ENCODE peak calls at places on chromosome 15, in nine cellular contexts. One of them, this sample, is unnamed.

GRCh38 chr15:74767167-74768098 is 14.4 kb upstream of the CSK start:
- DNase-seq in mammary epithelial cell: no peak
- DNase-seq in cardiac septum: no peak
- DNase-seq in ascending aorta: no peak
- DNase-seq in effector memory CD8-positive, alpha-beta T cell: no peak
- DNase-seq in kidney: no peak
- DNase-seq in mesenchymal stem cell: no peak
- DNase-seq in neural crest cell: no peak
- DNase-seq in PC-9: no peak
- DNase-seq in this sample: no peak

GRCh38 chr15:91929509-91929908 is 76.0 kb downstream of the SLCO3A1 start:
- DNase-seq in mammary epithelial cell: no peak
- DNase-seq in cardiac septum: no peak
- DNase-seq in ascending aorta: no peak
- DNase-seq in effector memory CD8-positive, alpha-beta T cell: no peak
- DNase-seq in kidney: no peak
- DNase-seq in mesenchymal stem cell: no peak
- DNase-seq in neural crest cell: no peak
- DNase-seq in PC-9: no peak
- DNase-seq in this sample: no peak

GRCh38 chr15:89908226-89908625 is 4.5 kb downstream of the ARPIN start:
- DNase-seq in mammary epithelial cell: no peak
- DNase-seq in cardiac septum: no peak
- DNase-seq in ascending aorta: no peak
- DNase-seq in effector memory CD8-positive, alpha-beta T cell: no peak
- DNase-seq in kidney: no peak
- DNase-seq in mesenchymal stem cell: no peak
- DNase-seq in neural crest cell: no peak
- DNase-seq in PC-9: no peak
- DNase-seq in this sample: peak

GRCh38 chr15:34581043-34581365 is 2.4 kb downstream of the GOLGA8B start:
- DNase-seq in mammary epithelial cell: no peak
- DNase-seq in cardiac septum: no peak
- DNase-seq in ascending aorta: no peak
- DNase-seq in effector memory CD8-positive, alpha-beta T cell: no peak
- DNase-seq in kidney: no peak
- DNase-seq in mesenchymal stem cell: no peak
- DNase-seq in neural crest cell: no peak
- DNase-seq in PC-9: no peak
- DNase-seq in this sample: no peak

GRCh38 chr15:58200739-58201138 is 62.6 kb downstream of the AQP9 start:
- DNase-seq in mammary epithelial cell: no peak
- DNase-seq in cardiac septum: no peak
- DNase-seq in ascending aorta: no peak
- DNase-seq in effector memory CD8-positive, alpha-beta T cell: no peak
- DNase-seq in kidney: no peak
- DNase-seq in mesenchymal stem cell: no peak
- DNase-seq in neural crest cell: no peak
- DNase-seq in PC-9: no peak
- DNase-seq in this sample: no peak

GRCh38 chr15:58040117-58040516 is 25.4 kb downstream of the ALDH1A2 start:
- DNase-seq in mammary epithelial cell: peak
- DNase-seq in cardiac septum: no peak
- DNase-seq in ascending aorta: no peak
- DNase-seq in effector memory CD8-positive, alpha-beta T cell: no peak
- DNase-seq in kidney: no peak
- DNase-seq in mesenchymal stem cell: no peak
- DNase-seq in neural crest cell: no peak
- DNase-seq in PC-9: no peak
- DNase-seq in this sample: no peak

GRCh38 chr15:52527898-52528464 is 699 bp downstream of the MYO5A start:
- DNase-seq in mammary epithelial cell: peak
- DNase-seq in cardiac septum: no peak
- DNase-seq in ascending aorta: no peak
- DNase-seq in effector memory CD8-positive, alpha-beta T cell: peak
- DNase-seq in kidney: no peak
- DNase-seq in mesenchymal stem cell: peak
- DNase-seq in neural crest cell: no peak
- DNase-seq in PC-9: peak
- DNase-seq in this sample: no peak

GRCh38 chr15:70669966-70670658 is 93.2 kb downstream of the UACA start:
- DNase-seq in mammary epithelial cell: no peak
- DNase-seq in cardiac septum: no peak
- DNase-seq in ascending aorta: no peak
- DNase-seq in effector memory CD8-positive, alpha-beta T cell: no peak
- DNase-seq in kidney: no peak
- DNase-seq in mesenchymal stem cell: peak
- DNase-seq in neural crest cell: no peak
- DNase-seq in PC-9: no peak
- DNase-seq in this sample: no peak

GRCh38 chr15:79769081-79769481 is 127.7 kb downstream of the MTHFS start:
- DNase-seq in mammary epithelial cell: peak
- DNase-seq in cardiac septum: no peak
- DNase-seq in ascending aorta: no peak
- DNase-seq in effector memory CD8-positive, alpha-beta T cell: no peak
- DNase-seq in kidney: no peak
- DNase-seq in mesenchymal stem cell: no peak
- DNase-seq in neural crest cell: no peak
- DNase-seq in PC-9: no peak
- DNase-seq in this sample: no peak

GRCh38 chr15:98745650-98746374 is 97.5 kb downstream of the IGF1R start:
- DNase-seq in mammary epithelial cell: peak
- DNase-seq in cardiac septum: no peak
- DNase-seq in ascending aorta: no peak
- DNase-seq in effector memory CD8-positive, alpha-beta T cell: no peak
- DNase-seq in kidney: no peak
- DNase-seq in mesenchymal stem cell: peak
- DNase-seq in neural crest cell: no peak
- DNase-seq in PC-9: peak
- DNase-seq in this sample: no peak

GRCh38 chr15:66004618-66005262 is 135.4 kb downstream of the RAB11A start:
- DNase-seq in mammary epithelial cell: peak
- DNase-seq in cardiac septum: no peak
- DNase-seq in ascending aorta: no peak
- DNase-seq in effector memory CD8-positive, alpha-beta T cell: no peak
- DNase-seq in kidney: no peak
- DNase-seq in mesenchymal stem cell: peak
- DNase-seq in neural crest cell: peak
- DNase-seq in PC-9: peak
- DNase-seq in this sample: no peak

GRCh38 chr15:68407886-68408500 is 24.0 kb downstream of the ITGA11 start:
- DNase-seq in mammary epithelial cell: no peak
- DNase-seq in cardiac septum: peak
- DNase-seq in ascending aorta: no peak
- DNase-seq in effector memory CD8-positive, alpha-beta T cell: no peak
- DNase-seq in kidney: peak
- DNase-seq in mesenchymal stem cell: no peak
- DNase-seq in neural crest cell: no peak
- DNase-seq in PC-9: no peak
- DNase-seq in this sample: peak

GRCh38 chr15:83063555-83063954 is 3.5 kb downstream of the BTBD1 start:
- DNase-seq in mammary epithelial cell: no peak
- DNase-seq in cardiac septum: no peak
- DNase-seq in ascending aorta: no peak
- DNase-seq in effector memory CD8-positive, alpha-beta T cell: no peak
- DNase-seq in kidney: no peak
- DNase-seq in mesenchymal stem cell: no peak
- DNase-seq in neural crest cell: no peak
- DNase-seq in PC-9: no peak
- DNase-seq in this sample: no peak

GRCh38 chr15:70079831-70080230 is 17.9 kb downstream of the TLE3 start:
- DNase-seq in mammary epithelial cell: no peak
- DNase-seq in cardiac septum: no peak
- DNase-seq in ascending aorta: no peak
- DNase-seq in effector memory CD8-positive, alpha-beta T cell: no peak
- DNase-seq in kidney: no peak
- DNase-seq in mesenchymal stem cell: no peak
- DNase-seq in neural crest cell: no peak
- DNase-seq in PC-9: no peak
- DNase-seq in this sample: no peak

GRCh38 chr15:42800731-42801474 is 64.0 kb upstream of the CDAN1 start:
- DNase-seq in mammary epithelial cell: no peak
- DNase-seq in cardiac septum: no peak
- DNase-seq in ascending aorta: no peak
- DNase-seq in effector memory CD8-positive, alpha-beta T cell: no peak
- DNase-seq in kidney: no peak
- DNase-seq in mesenchymal stem cell: no peak
- DNase-seq in neural crest cell: peak
- DNase-seq in PC-9: no peak
- DNase-seq in this sample: no peak

GRCh38 chr15:61989698-61990097 is 70.5 kb downstream of the VPS13C start:
- DNase-seq in mammary epithelial cell: no peak
- DNase-seq in cardiac septum: no peak
- DNase-seq in ascending aorta: no peak
- DNase-seq in effector memory CD8-positive, alpha-beta T cell: no peak
- DNase-seq in kidney: no peak
- DNase-seq in mesenchymal stem cell: peak
- DNase-seq in neural crest cell: no peak
- DNase-seq in PC-9: no peak
- DNase-seq in this sample: no peak

GRCh38 chr15:90063733-90064247 is 38.5 kb downstream of the IDH2 start:
- DNase-seq in mammary epithelial cell: no peak
- DNase-seq in cardiac septum: peak
- DNase-seq in ascending aorta: peak
- DNase-seq in effector memory CD8-positive, alpha-beta T cell: no peak
- DNase-seq in kidney: no peak
- DNase-seq in mesenchymal stem cell: no peak
- DNase-seq in neural crest cell: no peak
- DNase-seq in PC-9: no peak
- DNase-seq in this sample: no peak

GRCh38 chr15:89101302-89102191 is 13.3 kb downstream of the ABHD2 start:
- DNase-seq in mammary epithelial cell: peak
- DNase-seq in cardiac septum: peak
- DNase-seq in ascending aorta: peak
- DNase-seq in effector memory CD8-positive, alpha-beta T cell: no peak
- DNase-seq in kidney: peak
- DNase-seq in mesenchymal stem cell: peak
- DNase-seq in neural crest cell: no peak
- DNase-seq in PC-9: peak
- DNase-seq in this sample: no peak

GRCh38 chr15:38335106-38335505 is 82.5 kb downstream of the SPRED1 start:
- DNase-seq in mammary epithelial cell: no peak
- DNase-seq in cardiac septum: no peak
- DNase-seq in ascending aorta: no peak
- DNase-seq in effector memory CD8-positive, alpha-beta T cell: no peak
- DNase-seq in kidney: no peak
- DNase-seq in mesenchymal stem cell: no peak
- DNase-seq in neural crest cell: no peak
- DNase-seq in PC-9: no peak
- DNase-seq in this sample: no peak

GRCh38 chr15:57592836-57593420 is 1.2 kb downstream of the MYZAP start:
- DNase-seq in mammary epithelial cell: no peak
- DNase-seq in cardiac septum: no peak
- DNase-seq in ascending aorta: no peak
- DNase-seq in effector memory CD8-positive, alpha-beta T cell: no peak
- DNase-seq in kidney: no peak
- DNase-seq in mesenchymal stem cell: no peak
- DNase-seq in neural crest cell: no peak
- DNase-seq in PC-9: no peak
- DNase-seq in this sample: no peak

GRCh38 chr15:78047631-78048409 is 29.7 kb downstream of the TBC1D2B start:
- DNase-seq in mammary epithelial cell: no peak
- DNase-seq in cardiac septum: no peak
- DNase-seq in ascending aorta: no peak
- DNase-seq in effector memory CD8-positive, alpha-beta T cell: no peak
- DNase-seq in kidney: no peak
- DNase-seq in mesenchymal stem cell: peak
- DNase-seq in neural crest cell: no peak
- DNase-seq in PC-9: no peak
- DNase-seq in this sample: no peak

GRCh38 chr15:26590673-26591072 is 182.2 kb downstream of the GABRB3 start:
- DNase-seq in mammary epithelial cell: no peak
- DNase-seq in cardiac septum: no peak
- DNase-seq in ascending aorta: no peak
- DNase-seq in effector memory CD8-positive, alpha-beta T cell: no peak
- DNase-seq in kidney: no peak
- DNase-seq in mesenchymal stem cell: no peak
- DNase-seq in neural crest cell: no peak
- DNase-seq in PC-9: no peak
- DNase-seq in this sample: no peak

GRCh38 chr15:88930579-88930978 is 17.4 kb upstream of the MFGE8 start:
- DNase-seq in mammary epithelial cell: peak
- DNase-seq in cardiac septum: no peak
- DNase-seq in ascending aorta: no peak
- DNase-seq in effector memory CD8-positive, alpha-beta T cell: no peak
- DNase-seq in kidney: no peak
- DNase-seq in mesenchymal stem cell: no peak
- DNase-seq in neural crest cell: no peak
- DNase-seq in PC-9: no peak
- DNase-seq in this sample: no peak

GRCh38 chr15:74889390-74889881 is 406 bp upstream of the MPI start:
- DNase-seq in mammary epithelial cell: no peak
- DNase-seq in cardiac septum: no peak
- DNase-seq in ascending aorta: no peak
- DNase-seq in effector memory CD8-positive, alpha-beta T cell: no peak
- DNase-seq in kidney: no peak
- DNase-seq in mesenchymal stem cell: peak
- DNase-seq in neural crest cell: peak
- DNase-seq in PC-9: no peak
- DNase-seq in this sample: no peak